ENCODE peak calls at places on chromosomes 3 and 15, in six cellular contexts. W, Y, M, A, O and P are unnamed samples.

GRCh38 chr15:68385240-68385561 is 46.8 kb downstream of the ITGA11 start:
- DNase-seq in M (no peak), O (no peak), Y (no peak), W (peak), A (no peak), P (no peak)

GRCh38 chr3:196740476-196741400 is 1.1 kb downstream of the PAK2 start:
- DNase-seq in Y (no peak), O (no peak), W (no peak), A (peak), M (no peak), P (peak)

GRCh38 chr15:27027229-27027628 is 56.2 kb downstream of the GABRG3 start:
- DNase-seq in M (no peak), A (no peak), O (no peak), Y (no peak), W (no peak), P (no peak)

GRCh38 chr3:8529197-8529637 is 27.6 kb downstream of the LMCD1 start:
- DNase-seq in O (no peak), A (peak), M (no peak), W (no peak), Y (no peak), P (peak)

GRCh38 chr15:67911727-67912126 is 71.9 kb upstream of the RNU6-1 start:
- DNase-seq in A (no peak), M (no peak), Y (no peak), W (no peak), O (peak), P (no peak)

GRCh38 chr3:99562138-99562537 is 76.3 kb upstream of the COL8A1 start:
- DNase-seq in Y (no peak), A (no peak), M (no peak), O (no peak), W (peak), P (no peak)

GRCh38 chr3:120161902-120162301 is 67.7 kb upstream of the GSK3B start:
- DNase-seq in W (no peak), A (no peak), M (no peak), O (no peak), Y (no peak), P (no peak)

GRCh38 chr3:45817788-45818523 is 21.6 kb upstream of the SLC6A20 start:
- DNase-seq in O (no peak), W (no peak), A (no peak), M (no peak), Y (peak), P (no peak)

GRCh38 chr3:77626157-77626556 is 586.3 kb downstream of the ROBO2 start:
- DNase-seq in O (no peak), Y (no peak), A (no peak), M (no peak), W (no peak), P (no peak)

GRCh38 chr3:168065569-168065968 is 30.2 kb downstream of the GOLIM4 start:
- DNase-seq in W (no peak), Y (no peak), A (no peak), O (no peak), M (no peak), P (no peak)

GRCh38 chr3:146928421-146929059 is 323.4 kb upstream of the PLSCR5 start:
- DNase-seq in O (no peak), W (no peak), A (no peak), M (no peak), Y (no peak), P (no peak)

GRCh38 chr15:62325597-62325996 is 160.5 kb upstream of the C2CD4B start:
- DNase-seq in W (no peak), Y (no peak), M (no peak), O (no peak), A (no peak), P (no peak)

GRCh38 chr3:175746308-175746707 is 887.2 kb downstream of the NAALADL2 start:
- DNase-seq in A (no peak), O (no peak), W (no peak), Y (no peak), M (no peak), P (peak)

GRCh38 chr3:23960649-23961048 is 15.6 kb downstream of the NR1D2 start:
- DNase-seq in Y (no peak), O (no peak), A (no peak), W (no peak), M (no peak), P (no peak)

GRCh38 chr3:113662824-113663223 is 33.6 kb downstream of the USF3 start:
- DNase-seq in M (no peak), O (no peak), Y (no peak), W (no peak), A (peak), P (no peak)

GRCh38 chr15:60721706-60722105 is 242.8 kb upstream of the ICE2 start:
- DNase-seq in W (no peak), M (no peak), Y (no peak), A (no peak), O (no peak), P (no peak)

GRCh38 chr3:195542261-195542660 is 864 bp downstream of the PPP1R2 start:
- DNase-seq in A (no peak), M (no peak), O (no peak), W (no peak), Y (no peak), P (peak)

GRCh38 chr15:52247032-52247431 is 48.6 kb downstream of the MYO5C start:
- DNase-seq in M (no peak), Y (no peak), O (no peak), W (no peak), A (no peak), P (no peak)

GRCh38 chr15:100558771-100559254 is 30.1 kb upstream of the CERS3 start:
- DNase-seq in O (no peak), M (no peak), W (no peak), Y (no peak), A (no peak), P (no peak)

GRCh38 chr3:97384581-97384980 is 380.0 kb upstream of the ARL6 start:
- DNase-seq in W (no peak), M (no peak), Y (no peak), O (no peak), A (no peak), P (no peak)

GRCh38 chr3:28951773-28952556 is 328.9 kb upstream of the RBMS3 start:
- DNase-seq in M (no peak), O (no peak), A (no peak), W (no peak), Y (no peak), P (no peak)

GRCh38 chr3:46865034-46865507 is 1.8 kb upstream of the MYL3 start:
- DNase-seq in O (no peak), W (no peak), Y (no peak), M (no peak), A (no peak), P (peak)

GRCh38 chr15:74783072-74783807 is 1.4 kb downstream of the CSK start:
- DNase-seq in M (peak), W (no peak), Y (no peak), A (no peak), O (no peak), P (peak)

GRCh38 chr3:63872135-63872924 is 8.7 kb downstream of the ATXN7 start:
- DNase-seq in O (no peak), A (no peak), W (no peak), M (no peak), Y (peak), P (no peak)

GRCh38 chr15:92393287-92393993 is at the start of gene ST8SIA2:
- DNase-seq in W (peak), A (no peak), M (no peak), Y (no peak), O (no peak), P (peak)

GRCh38 chr3:14555835-14556234 is 15.7 kb upstream of the GRIP2 start:
- DNase-seq in M (no peak), A (no peak), Y (no peak), O (no peak), W (peak), P (no peak)

GRCh38 chr15:43207024-43207423 is 13.8 kb downstream of the EPB42 start:
- DNase-seq in Y (no peak), O (no peak), M (no peak), A (no peak), W (no peak), P (no peak)

GRCh38 chr15:101327147-101327740 is 32.2 kb upstream of the SNRPA1 start:
- DNase-seq in M (no peak), O (no peak), Y (no peak), W (no peak), A (no peak), P (no peak)

GRCh38 chr3:170632780-170633179 is 46.9 kb upstream of the SLC7A14 start:
- DNase-seq in A (no peak), W (no peak), O (peak), Y (no peak), M (no peak), P (no peak)

GRCh38 chr15:70794596-70795310 is 31.4 kb upstream of the UACA start:
- DNase-seq in M (no peak), Y (no peak), A (no peak), W (no peak), O (no peak), P (no peak)

GRCh38 chr3:52323526-52324295 is 7.6 kb downstream of the DNAH1 start:
- DNase-seq in Y (no peak), W (no peak), M (no peak), O (no peak), A (peak), P (no peak)

GRCh38 chr3:183591881-183592521 is 36.5 kb upstream of the KLHL6 start:
- DNase-seq in W (no peak), A (no peak), Y (peak), M (peak), O (peak), P (no peak)

GRCh38 chr3:106160396-106160795 is 291.6 kb upstream of the CBLB start:
- DNase-seq in M (no peak), W (no peak), A (no peak), Y (no peak), O (no peak), P (no peak)

GRCh38 chr3:106157411-106157810 is 288.6 kb upstream of the CBLB start:
- DNase-seq in A (no peak), W (no peak), O (no peak), M (no peak), Y (no peak), P (no peak)

GRCh38 chr3:106161236-106161635 is 292.4 kb upstream of the CBLB start:
- DNase-seq in A (no peak), W (no peak), Y (no peak), O (no peak), M (no peak), P (no peak)
- TF ChIP-seq YY1 in A (no peak), W (no peak), Y (no peak), O (no peak), M (no peak), P (no peak)

GRCh38 chr3:129439817-129440647 is at the start of the genes IFT122 and MBD4:
- DNase-seq in M (peak), W (peak), Y (peak), A (peak), O (peak), P (peak)

GRCh38 chr3:129441215-129441614 is 1.2 kb downstream of the IFT122 start:
- DNase-seq in Y (no peak), O (no peak), M (no peak), W (no peak), A (no peak), P (no peak)

GRCh38 chr3:129441782-129442181 is 1.8 kb downstream of the IFT122 start:
- DNase-seq in A (no peak), W (no peak), O (no peak), Y (no peak), M (no peak), P (peak)

GRCh38 chr3:129440648-129441190 is 695 bp downstream of the IFT122 start:
- DNase-seq in O (no peak), M (no peak), Y (no peak), A (no peak), W (no peak), P (no peak)

DNA sequence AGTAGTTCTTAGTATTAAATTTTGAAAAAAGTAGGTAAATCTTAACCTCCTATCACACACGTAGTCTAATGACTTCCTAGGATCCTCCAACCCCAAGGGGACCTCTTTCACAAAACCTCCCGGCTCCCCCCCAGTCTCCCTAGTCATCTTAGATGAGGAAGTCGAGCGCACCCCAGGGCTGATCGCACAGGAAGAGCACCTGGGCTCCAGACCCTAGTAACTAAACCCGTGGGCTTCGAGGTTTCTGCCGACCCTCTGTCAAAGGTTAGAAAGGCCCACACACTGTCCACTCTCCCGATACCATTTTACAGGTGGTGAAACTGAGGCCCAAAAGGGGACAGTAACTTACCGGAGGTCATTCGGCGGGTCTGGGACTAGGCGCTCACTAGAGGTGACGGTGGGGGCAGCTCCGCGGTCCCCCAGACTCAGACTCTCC is 349 bp downstream of the MBD4 start:
- DNase-seq in Y (no peak), W (no peak), M (peak), A (no peak), O (no peak), P (no peak)
- TF ChIP-seq RAD21 in Y (no peak), W (no peak), M (no peak), A (no peak), O (no peak), P (no peak)

GRCh38 chr15:59242649-59243048 is 36.0 kb downstream of the LDHAL6B start:
- DNase-seq in A (no peak), W (no peak), O (no peak), Y (no peak), M (no peak), P (no peak)
- TF ChIP-seq YY1 in A (no peak), W (no peak), O (no peak), Y (no peak), M (no peak), P (no peak)

GRCh38 chr3:61562042-61562809 is 855 bp downstream of the PTPRG start:
- DNase-seq in Y (no peak), W (no peak), A (no peak), O (no peak), M (no peak), P (peak)
- TF ChIP-seq RAD21 in Y (no peak), W (no peak), A (no peak), O (no peak), M (no peak), P (no peak)

GRCh38 chr3:73188707-73189106 is 127.2 kb downstream of the EBLN2 start:
- DNase-seq in O (no peak), A (no peak), M (no peak), Y (no peak), W (no peak), P (no peak)
- TF ChIP-seq YY1 in O (no peak), A (no peak), M (no peak), Y (no peak), W (no peak), P (no peak)

DNA sequence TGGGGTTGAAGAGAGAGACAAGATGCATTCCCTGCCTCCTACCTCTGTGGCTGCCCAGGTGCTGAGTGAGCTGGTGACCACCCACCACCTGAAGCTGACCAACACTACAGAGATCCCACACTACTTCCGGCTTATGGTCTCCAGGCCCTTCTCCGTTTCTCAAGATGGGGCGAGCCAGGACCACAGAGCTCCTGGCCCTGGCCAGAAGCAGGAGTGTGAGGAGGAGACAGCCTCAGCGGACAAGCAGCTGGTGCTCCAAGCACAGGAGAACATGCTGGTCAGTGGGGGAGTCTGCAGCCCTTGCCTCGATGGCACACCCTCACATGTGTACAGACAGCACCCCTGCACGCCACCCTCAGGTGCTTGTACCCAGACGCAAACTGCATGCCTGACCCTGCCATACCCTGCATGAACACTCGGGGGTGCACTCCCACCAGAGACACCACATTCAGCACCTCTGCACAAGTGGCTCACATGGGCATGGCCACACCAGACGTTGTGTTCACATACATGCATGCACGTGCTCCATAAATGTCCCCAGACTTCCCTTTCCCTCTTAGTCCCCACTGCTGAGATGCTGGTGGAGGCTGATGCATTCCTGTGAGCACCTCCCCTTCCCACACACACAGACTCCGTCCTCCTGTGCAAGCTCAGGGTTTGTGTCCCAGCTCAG is 19.0 kb downstream of the ACAA1 start:
- DNase-seq in W (peak), O (peak), M (peak), A (peak), Y (peak), P (peak)
- TF ChIP-seq RAD21 in W (peak), O (peak), M (peak), A (peak), Y (peak), P (peak)

DNA sequence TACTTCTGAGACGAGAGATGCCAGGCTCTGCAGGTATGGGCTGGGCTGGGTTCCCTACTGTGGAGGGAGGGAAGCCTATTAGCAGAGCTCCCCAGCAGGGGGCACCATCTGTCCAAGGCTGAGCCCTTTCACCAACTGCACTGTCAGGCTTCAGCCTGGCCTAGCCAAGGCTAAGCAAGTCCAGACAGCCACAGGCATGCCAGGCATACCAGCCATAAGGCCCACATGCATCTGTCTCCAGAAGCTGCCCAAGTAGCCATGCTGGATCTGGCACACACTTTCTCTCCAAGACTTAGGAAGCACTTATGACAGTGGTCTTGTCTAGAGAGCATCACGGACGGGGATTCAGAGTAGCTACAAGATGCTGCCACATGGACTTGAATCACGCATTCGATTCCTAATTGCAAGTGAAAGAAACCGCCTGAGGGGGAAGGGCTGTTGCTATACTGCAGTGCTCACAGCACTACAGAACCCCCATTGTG is 28.3 kb downstream of the RUVBL1 start:
- DNase-seq in A (peak), M (peak), Y (peak), W (peak), O (no peak), P (peak)
- TF ChIP-seq YY1 in A (no peak), M (no peak), Y (no peak), W (peak), O (peak), P (peak)

GRCh38 chr15:88990185-88990679 is 77.1 kb upstream of the MFGE8 start:
- DNase-seq in A (no peak), O (no peak), Y (no peak), M (peak), W (no peak), P (peak)
- TF ChIP-seq RAD21 in A (no peak), O (no peak), Y (no peak), M (no peak), W (no peak), P (no peak)

GRCh38 chr3:117052356-117052755 is 342.8 kb downstream of the TUSC7 start:
- DNase-seq in A (no peak), O (no peak), M (no peak), W (no peak), Y (no peak), P (no peak)
- TF ChIP-seq YY1 in A (no peak), O (no peak), M (no peak), W (no peak), Y (no peak), P (no peak)